ENCODE peak calls at places on chromosome 2, in five cellular contexts. B is right lobe of liver, N is gastrocnemius medialis, X is thyroid gland, K is stomach. Q is an unnamed sample.

GRCh38 chr2:37619230-37619956 is 52.0 kb downstream of the CDC42EP3 start:
- DNase-seq in B (no peak), N (no peak), X (no peak), K (no peak), Q (no peak)

GRCh38 chr2:25323042-25323514 is 18.6 kb downstream of the DNMT3A start:
- DNase-seq in B (no peak), N (no peak), X (no peak), K (no peak), Q (no peak)

GRCh38 chr2:231181848-231182247 is 16.6 kb upstream of the ARMC9 start:
- DNase-seq in B (peak; percentile 78), N (peak; percentile 91), X (peak; percentile 62), K (peak; percentile 42), Q (peak; percentile 87)

GRCh38 chr2:8819194-8819593 is 18.2 kb downstream of the KIDINS220 start:
- DNase-seq in B (no peak), N (no peak), X (no peak), K (no peak), Q (no peak)

GRCh38 chr2:217530399-217531100 is 472.2 kb downstream of the TNS1 start:
- DNase-seq in B (peak; percentile 62), N (no peak), X (no peak), K (no peak), Q (peak; percentile 66)

GRCh38 chr2:33210626-33211025 is 263.9 kb downstream of the LTBP1 start:
- DNase-seq in B (no peak), N (no peak), X (no peak), K (no peak), Q (peak; percentile 30)

GRCh38 chr2:45705233-45705632 is 53.8 kb downstream of the PRKCE start:
- DNase-seq in B (no peak), N (no peak), X (peak; percentile 9), K (no peak), Q (no peak)

GRCh38 chr2:148006249-148007007 is 14.1 kb downstream of the ORC4 start:
- DNase-seq in B (no peak), N (no peak), X (no peak), K (no peak), Q (no peak)

GRCh38 chr2:164717000-164717597 is 95.8 kb upstream of the GRB14 start:
- DNase-seq in B (no peak), N (no peak), X (no peak), K (no peak), Q (no peak)

GRCh38 chr2:161798027-161798426 is 173.8 kb downstream of the SLC4A10 start:
- DNase-seq in B (no peak), N (no peak), X (no peak), K (no peak), Q (no peak)

GRCh38 chr2:220847587-220847986 is 724.5 kb downstream of the EPHA4 start:
- DNase-seq in B (no peak), N (no peak), X (no peak), K (no peak), Q (no peak)

GRCh38 chr2:231922311-231922710 is 3.9 kb downstream of the NPPC start:
- DNase-seq in B (peak; percentile 9), N (no peak), X (no peak), K (no peak), Q (no peak)

GRCh38 chr2:168245074-168245825 is 2.1 kb downstream of the STK39 start:
- DNase-seq in B (no peak), N (no peak), X (no peak), K (no peak), Q (no peak)

GRCh38 chr2:94984964-94985575 is 40.4 kb upstream of the MAL start:
- DNase-seq in B (no peak), N (no peak), X (no peak), K (no peak), Q (no peak)

DNA sequence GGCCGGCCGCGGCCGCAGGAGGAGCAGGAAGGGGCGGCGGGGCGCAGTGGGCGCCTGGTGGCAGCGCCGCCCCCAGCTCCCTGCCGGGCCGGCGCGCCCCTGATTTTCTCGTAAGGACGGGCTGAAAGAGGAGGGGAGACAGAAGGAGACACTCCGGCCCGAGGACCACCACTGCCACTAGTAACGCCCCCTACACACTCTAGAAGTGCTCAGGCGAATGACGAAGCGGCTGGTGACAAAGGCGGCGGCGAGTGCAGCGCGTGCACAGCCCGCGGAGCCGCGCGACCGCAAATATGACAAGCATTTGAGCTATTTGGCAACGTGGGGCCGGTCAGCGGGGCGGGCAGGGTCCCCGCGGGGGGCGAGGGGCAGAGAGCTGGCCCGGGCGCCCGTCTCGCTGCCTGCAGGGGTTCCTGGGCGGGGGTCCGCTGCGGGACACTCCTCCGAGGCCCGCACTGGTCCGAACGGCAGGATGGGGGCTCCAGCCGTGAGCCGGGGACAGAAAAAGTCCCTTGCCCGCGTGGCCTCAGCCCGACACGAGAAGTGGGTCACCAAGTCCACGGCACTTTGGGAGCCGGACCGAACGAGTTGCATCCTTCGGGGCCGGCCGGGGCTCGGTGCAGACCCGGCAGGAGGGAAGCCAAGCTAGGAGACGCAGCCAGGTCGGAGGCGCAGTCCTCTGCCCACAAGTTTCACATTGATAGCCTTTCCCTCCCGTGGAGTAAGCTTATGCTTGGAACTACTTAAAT is 524 bp upstream of the SERTAD2 start:
- DNase-seq in B (peak; percentile 80), N (peak; percentile 77), X (peak; percentile 82), K (peak; percentile 82), Q (peak; percentile 76)
- TF ChIP-seq POLR2A in B (peak; percentile 97), N (peak; percentile 97), X (peak; percentile 81), K (peak; percentile 69), Q (peak; percentile 83)

GRCh38 chr2:67581751-67582150 is 184.6 kb downstream of the ETAA1 start:
- DNase-seq in B (no peak), N (no peak), X (no peak), K (no peak), Q (no peak)
- TF ChIP-seq CTCF in B (no peak), N (no peak), X (no peak), K (no peak), Q (no peak)

GRCh38 chr2:86625096-86625495 is 1.4 kb upstream of the RNF103 start:
- DNase-seq in B (no peak), N (no peak), X (no peak), K (no peak), Q (no peak)

GRCh38 chr2:86621290-86621943 is 2.2 kb downstream of the RNF103 start:
- DNase-seq in B (no peak), N (no peak), X (no peak), K (no peak), Q (no peak)

GRCh38 chr2:86622409-86622877 is 1.2 kb downstream of the RNF103 start:
- DNase-seq in B (peak; percentile 64), N (peak; percentile 44), X (peak; percentile 52), K (peak; percentile 44), Q (peak; percentile 16)

GRCh38 chr2:86623549-86624547 is at the start of gene RNF103:
- DNase-seq in B (peak; percentile 99), N (peak; percentile 94), X (peak; percentile 98), K (peak; percentile 97), Q (peak; percentile 98)

DNA sequence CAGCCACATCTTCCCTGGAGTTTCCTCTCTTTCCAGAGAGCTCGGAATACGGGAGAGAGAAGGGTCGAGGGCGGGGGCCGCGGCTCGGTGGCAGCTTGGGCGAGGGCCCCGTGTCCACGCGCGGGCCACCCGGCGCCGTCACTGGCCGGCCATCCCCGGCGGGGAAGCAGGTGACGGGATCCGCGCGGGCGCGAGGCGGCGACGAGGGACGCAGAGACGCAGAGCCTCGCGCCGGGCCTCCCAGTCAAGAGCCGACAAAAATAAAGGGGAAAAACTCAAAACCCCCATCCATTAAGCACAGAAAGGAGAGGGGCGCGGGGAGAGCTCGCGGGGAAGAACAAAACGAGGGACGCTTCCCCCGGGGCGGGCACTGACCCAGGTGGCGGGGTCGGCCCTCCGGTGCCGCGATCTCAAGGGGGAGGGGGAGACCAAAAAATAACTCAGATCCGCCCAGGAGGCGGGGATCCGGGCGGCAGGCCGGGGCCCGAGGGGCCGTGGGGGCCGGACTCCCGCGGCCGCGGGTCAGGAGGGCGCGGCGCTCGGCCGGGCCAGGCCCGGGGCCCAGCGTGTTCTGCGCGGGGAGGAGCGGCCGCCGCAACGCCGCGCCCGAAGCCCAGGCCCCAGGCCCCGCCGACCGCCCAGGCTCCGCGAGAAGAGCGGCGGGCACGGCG is 652 bp downstream of the RNF103 start:
- DNase-seq in B (peak; percentile 83), N (peak; percentile 54), X (peak; percentile 73), K (peak; percentile 59), Q (peak; percentile 85)
- TF ChIP-seq POLR2A in B (no peak), N (no peak), X (no peak), K (no peak), Q (no peak)

DNA sequence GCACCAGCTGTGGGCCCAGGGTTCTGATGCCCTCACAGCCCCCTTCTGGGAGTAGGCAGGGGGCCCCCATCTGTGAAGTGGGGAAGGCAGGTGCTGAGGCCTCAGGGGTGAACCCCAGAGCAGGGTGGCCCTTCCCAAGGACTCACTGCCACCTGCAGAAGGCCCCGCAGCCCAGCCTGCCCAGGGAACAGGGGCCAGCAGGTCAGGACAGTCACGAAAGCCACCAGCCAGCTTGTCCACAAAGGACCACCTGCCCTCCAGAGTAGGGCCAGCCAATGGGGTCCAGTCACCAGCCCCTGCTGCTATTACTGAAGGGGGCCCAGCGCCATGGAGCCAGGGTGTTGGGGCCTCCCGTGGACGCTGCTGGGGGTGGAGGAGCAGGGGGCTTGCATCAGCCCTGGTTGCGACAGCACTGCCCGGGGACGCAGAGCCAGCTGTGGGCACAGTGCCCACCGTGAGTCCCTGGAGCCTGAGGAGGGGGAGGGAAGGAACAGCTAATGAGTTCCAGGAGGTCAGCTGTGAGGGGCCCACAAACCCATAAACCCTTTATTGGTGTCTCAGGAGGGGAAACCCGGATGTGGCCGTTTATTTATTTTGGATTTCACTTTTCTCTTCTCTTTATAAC is 11.5 kb upstream of the SNED1 start:
- DNase-seq in B (peak; percentile 86), N (peak; percentile 73), X (peak; percentile 47), K (no peak), Q (no peak)
- TF ChIP-seq CTCF in B (no peak), N (no peak), X (no peak), K (no peak), Q (no peak)

GRCh38 chr2:109447251-109447661 is 166.5 kb downstream of the SEPTIN10 start:
- DNase-seq in B (no peak), N (no peak), X (no peak), K (no peak), Q (no peak)

GRCh38 chr2:109442715-109443319 is 170.9 kb downstream of the SEPTIN10 start:
- DNase-seq in B (no peak), N (no peak), X (no peak), K (no peak), Q (no peak)

GRCh38 chr2:109446531-109447131 is 167.1 kb downstream of the SEPTIN10 start:
- DNase-seq in B (no peak), N (no peak), X (no peak), K (no peak), Q (peak; percentile 42)

GRCh38 chr2:109447811-109448210 is 166.0 kb downstream of the SEPTIN10 start:
- DNase-seq in B (no peak), N (no peak), X (no peak), K (no peak), Q (no peak)

DNA sequence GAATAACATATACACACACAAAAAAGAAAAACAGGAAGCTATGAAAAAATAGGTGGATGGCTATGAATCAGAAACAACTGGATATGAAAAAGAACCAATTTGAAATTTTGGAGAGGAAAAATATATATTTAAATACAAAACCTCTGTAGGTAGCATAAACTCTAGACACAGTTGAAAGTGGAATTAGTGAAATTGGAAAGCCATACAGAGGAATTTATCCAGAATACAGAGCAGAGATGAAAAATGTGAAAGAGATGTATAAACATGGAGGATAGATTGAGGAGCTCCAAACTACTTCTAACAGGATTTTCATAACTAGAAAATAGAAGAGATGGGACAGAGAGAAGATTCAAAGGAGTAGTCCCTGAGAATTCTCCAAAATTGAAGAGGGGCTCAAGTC is 168.8 kb downstream of the SEPTIN10 start:
- DNase-seq in B (no peak), N (no peak), X (no peak), K (no peak), Q (no peak)
- TF ChIP-seq POLR2A in B (no peak), N (no peak), X (no peak), K (no peak), Q (no peak)

Q was measured in heart left ventricle.